ENCODE peak calls at places on chromosomes 6 and 20, in four cellular contexts. One of them, this sample, is unnamed. For H3K4me1, the result is how much of the 10 kb centered on the place peaks cover.

GRCh38 chr6:45445749-45446454 is 68.2 kb upstream of the SUPT3H start:
- DNase-seq in right cardiac atrium: peak
- DNase-seq in neural progenitor cell: no peak
- DNase-seq in uterus: peak
- DNase-seq in this sample: no peak

GRCh38 chr6:145631374-145631773 is 103.9 kb downstream of the EPM2A start:
- DNase-seq in right cardiac atrium: no peak
- DNase-seq in uterus: no peak
- DNase-seq in neural progenitor cell: no peak
- DNase-seq in this sample: no peak

GRCh38 chr6:157860505-157860991 is 37.5 kb downstream of the SNX9 start:
- DNase-seq in right cardiac atrium: no peak
- DNase-seq in uterus: no peak
- DNase-seq in neural progenitor cell: no peak
- DNase-seq in this sample: no peak

GRCh38 chr6:9186148-9186547 is 750.8 kb upstream of the SLC35B3 start:
- DNase-seq in neural progenitor cell: no peak
- DNase-seq in right cardiac atrium: no peak
- DNase-seq in uterus: no peak
- DNase-seq in this sample: no peak

GRCh38 chr6:126788961-126789365 is 329.5 kb upstream of the RSPO3 start:
- DNase-seq in neural progenitor cell: no peak
- DNase-seq in right cardiac atrium: no peak
- DNase-seq in uterus: no peak
- DNase-seq in this sample: no peak

GRCh38 chr20:11377761-11378160 is 539.9 kb upstream of the BTBD3 start:
- DNase-seq in right cardiac atrium: no peak
- DNase-seq in neural progenitor cell: no peak
- DNase-seq in uterus: no peak
- DNase-seq in this sample: no peak

GRCh38 chr6:89797317-89797716 is 22.3 kb downstream of the MDN1 start:
- DNase-seq in neural progenitor cell: no peak
- DNase-seq in right cardiac atrium: no peak
- DNase-seq in uterus: no peak
- DNase-seq in this sample: no peak

GRCh38 chr6:161079566-161080262 is 88.1 kb downstream of the MAP3K4 start:
- DNase-seq in uterus: no peak
- DNase-seq in neural progenitor cell: no peak
- DNase-seq in right cardiac atrium: no peak
- DNase-seq in this sample: no peak

GRCh38 chr20:7463290-7463689 is 477.0 kb downstream of the HAO1 start:
- DNase-seq in neural progenitor cell: no peak
- DNase-seq in uterus: no peak
- DNase-seq in right cardiac atrium: no peak
- DNase-seq in this sample: no peak

GRCh38 chr6:142361765-142362540 is 60.1 kb downstream of the ADGRG6 start:
- DNase-seq in neural progenitor cell: no peak
- DNase-seq in uterus: no peak
- DNase-seq in right cardiac atrium: no peak
- DNase-seq in this sample: no peak

GRCh38 chr6:100404051-100404450 is 60.7 kb downstream of the SIM1 start:
- DNase-seq in uterus: no peak
- DNase-seq in right cardiac atrium: no peak
- DNase-seq in neural progenitor cell: no peak
- DNase-seq in this sample: no peak

GRCh38 chr6:155676346-155676745 is 220.7 kb upstream of the NOX3 start:
- DNase-seq in right cardiac atrium: no peak
- DNase-seq in uterus: no peak
- DNase-seq in neural progenitor cell: no peak
- DNase-seq in this sample: no peak

GRCh38 chr20:8601542-8601912 is 467.4 kb upstream of the PLCB4 start:
- DNase-seq in right cardiac atrium: no peak
- DNase-seq in neural progenitor cell: no peak
- DNase-seq in uterus: no peak
- DNase-seq in this sample: no peak

GRCh38 chr6:6384520-6384919 is 64.1 kb upstream of the F13A1 start:
- DNase-seq in right cardiac atrium: no peak
- DNase-seq in neural progenitor cell: peak
- DNase-seq in uterus: no peak
- DNase-seq in this sample: no peak

GRCh38 chr6:56259682-56260081 is 12.3 kb upstream of the COL21A1 start:
- DNase-seq in right cardiac atrium: no peak
- DNase-seq in uterus: no peak
- DNase-seq in neural progenitor cell: no peak
- DNase-seq in this sample: no peak

GRCh38 chr20:33181482-33182093 is 13.6 kb downstream of the BPIFA2 start:
- DNase-seq in right cardiac atrium: no peak
- DNase-seq in neural progenitor cell: no peak
- DNase-seq in uterus: no peak
- DNase-seq in this sample: no peak

GRCh38 chr6:12290490-12290820 is 294 bp downstream of the EDN1 start:
- DNase-seq in right cardiac atrium: no peak
- DNase-seq in uterus: no peak
- DNase-seq in neural progenitor cell: no peak
- DNase-seq in this sample: no peak

GRCh38 chr20:47444584-47444983 is 57.1 kb upstream of the NCOA3 start:
- DNase-seq in uterus: no peak
- DNase-seq in neural progenitor cell: no peak
- DNase-seq in right cardiac atrium: no peak
- DNase-seq in this sample: no peak

GRCh38 chr6:68333444-68333843 is 301.6 kb upstream of the ADGRB3 start:
- DNase-seq in uterus: no peak
- DNase-seq in neural progenitor cell: no peak
- DNase-seq in right cardiac atrium: no peak
- DNase-seq in this sample: no peak

GRCh38 chr6:160013987-160014868 is 45.3 kb downstream of the IGF2R start:
- DNase-seq in right cardiac atrium: no peak
- DNase-seq in uterus: no peak
- DNase-seq in neural progenitor cell: no peak
- DNase-seq in this sample: no peak

GRCh38 chr6:53369876-53370515 is 21.2 kb upstream of the ELOVL5 start:
- DNase-seq in right cardiac atrium: no peak
- DNase-seq in neural progenitor cell: no peak
- DNase-seq in uterus: no peak
- DNase-seq in this sample: no peak

GRCh38 chr20:10637563-10637962 is 36.2 kb downstream of the JAG1 start:
- DNase-seq in uterus: no peak
- DNase-seq in right cardiac atrium: no peak
- DNase-seq in neural progenitor cell: peak
- DNase-seq in this sample: no peak

GRCh38 chr6:5851261-5851757 is 155.4 kb downstream of the NRN1 start:
- DNase-seq in uterus: no peak
- DNase-seq in right cardiac atrium: peak
- DNase-seq in neural progenitor cell: peak
- DNase-seq in this sample: peak

DNA sequence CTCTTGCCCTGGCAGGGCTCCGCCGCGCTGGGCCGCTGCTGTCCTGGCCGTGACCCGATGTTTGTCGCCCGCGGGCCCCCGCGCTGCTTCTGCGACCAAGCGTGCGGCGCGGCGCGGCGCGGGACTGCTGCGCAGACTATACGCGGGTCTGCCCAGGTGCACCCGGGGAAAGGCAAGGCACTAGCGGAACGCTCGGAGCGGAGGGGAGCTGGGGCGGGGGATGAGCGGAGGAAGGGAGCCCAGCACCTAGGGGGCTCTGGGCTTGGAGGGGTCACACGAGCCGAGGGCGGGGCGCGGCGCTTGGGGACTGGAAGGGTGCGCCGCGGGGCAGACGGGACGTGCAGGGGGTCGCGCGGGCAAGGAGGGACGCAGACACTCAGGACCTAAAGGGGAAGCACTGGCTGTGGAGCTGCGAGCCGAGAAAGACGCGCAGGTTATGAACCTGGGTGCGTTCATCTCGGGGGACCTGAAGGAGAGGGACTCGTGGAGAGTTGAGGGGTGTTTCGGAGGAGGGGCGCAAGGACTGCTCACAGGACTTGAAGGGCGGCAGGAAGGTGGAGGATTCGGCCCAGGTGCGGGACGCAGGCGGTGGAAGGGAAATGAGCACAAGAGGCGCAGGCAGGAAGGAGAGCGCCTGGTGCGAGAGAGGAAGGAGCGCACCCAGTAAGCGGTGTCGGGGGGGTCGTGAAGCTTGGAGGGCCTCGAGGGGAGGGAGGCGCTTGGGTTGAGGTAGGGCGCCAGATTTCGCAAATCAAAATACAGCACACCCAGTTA is 40.8 kb upstream of the ZNFX1 start:
- DNase-seq in neural progenitor cell: peak
- DNase-seq in uterus: no peak
- DNase-seq in right cardiac atrium: peak
- DNase-seq in this sample: no peak
- H3K4me3 ChIP-seq in neural progenitor cell: peak
- H3K4me3 ChIP-seq in uterus: peak
- H3K4me3 ChIP-seq in right cardiac atrium: peak
- H3K4me3 ChIP-seq in this sample: no peak

GRCh38 chr6:15508363-15509330 is 154.2 kb downstream of the DTNBP1 start:
- DNase-seq in right cardiac atrium: peak
- DNase-seq in neural progenitor cell: no peak
- DNase-seq in uterus: no peak
- DNase-seq in this sample: no peak
- H3K27ac ChIP-seq in right cardiac atrium: no peak
- H3K27ac ChIP-seq in neural progenitor cell: no peak
- H3K27ac ChIP-seq in uterus: no peak
- H3K27ac ChIP-seq in this sample: no peak

GRCh38 chr20:49918446-49918845 is 3.1 kb upstream of the SPATA2 start:
- DNase-seq in uterus: no peak
- DNase-seq in neural progenitor cell: no peak
- DNase-seq in right cardiac atrium: no peak
- DNase-seq in this sample: no peak

GRCh38 chr20:49915118-49915379 is 280 bp downstream of the SPATA2 start:
- DNase-seq in right cardiac atrium: no peak
- DNase-seq in uterus: no peak
- DNase-seq in neural progenitor cell: no peak
- DNase-seq in this sample: no peak

GRCh38 chr20:49915380-49916145 is at the start of gene SPATA2:
- DNase-seq in right cardiac atrium: peak
- DNase-seq in uterus: peak
- DNase-seq in neural progenitor cell: peak
- DNase-seq in this sample: peak

GRCh38 chr20:49914310-49915117 is 815 bp downstream of the SPATA2 start:
- DNase-seq in neural progenitor cell: peak
- DNase-seq in uterus: no peak
- DNase-seq in right cardiac atrium: no peak
- DNase-seq in this sample: no peak

DNA sequence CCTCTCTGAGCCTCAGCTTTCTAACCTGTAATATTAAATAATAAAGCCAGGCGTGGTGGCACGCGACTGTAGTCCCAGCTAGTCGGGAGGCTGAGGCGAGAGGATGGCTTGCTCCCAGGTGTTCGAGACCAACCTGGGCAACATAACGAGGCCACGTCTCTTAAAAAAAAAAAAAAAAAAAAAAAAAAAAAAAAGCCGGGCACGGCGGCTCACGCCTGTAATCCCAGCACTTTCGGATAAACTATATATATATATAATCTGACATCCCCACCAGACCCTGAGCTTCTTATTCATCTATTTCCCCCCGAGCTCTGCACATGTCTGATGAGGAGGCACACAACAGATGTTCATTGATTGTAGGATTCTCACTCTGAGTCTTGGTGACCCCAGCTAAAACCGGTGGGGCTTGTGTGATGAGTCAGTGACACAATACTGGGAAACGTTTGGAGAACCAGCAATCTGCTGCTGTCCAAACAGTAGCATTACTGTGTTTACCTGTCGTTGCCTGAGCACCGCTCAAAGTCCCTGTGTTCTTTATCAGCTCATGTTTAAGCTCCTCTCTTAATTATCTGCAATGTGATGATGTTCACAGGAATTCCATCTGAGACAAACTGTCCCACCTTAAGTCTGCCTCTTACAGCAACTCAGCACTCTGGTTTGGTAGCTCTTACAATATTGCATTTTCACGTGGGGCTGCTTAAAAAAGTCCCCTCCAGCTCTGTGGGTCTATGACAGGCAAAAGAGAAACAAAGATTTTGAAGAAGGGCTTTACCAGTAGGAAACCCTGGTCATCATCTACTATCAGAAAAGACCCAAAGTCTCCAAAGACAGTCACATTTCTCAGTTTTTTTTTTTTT is 1.0 kb upstream of the SPATA2 start:
- DNase-seq in right cardiac atrium: no peak
- DNase-seq in uterus: no peak
- DNase-seq in neural progenitor cell: no peak
- DNase-seq in this sample: no peak
- H3K4me1 ChIP-seq in right cardiac atrium: under half
- H3K4me1 ChIP-seq in uterus: under half
- H3K4me1 ChIP-seq in neural progenitor cell: under half
- H3K4me1 ChIP-seq in this sample: under half

GRCh38 chr6:117534974-117535373 is 52.5 kb downstream of the DCBLD1 start:
- DNase-seq in right cardiac atrium: no peak
- DNase-seq in neural progenitor cell: no peak
- DNase-seq in uterus: no peak
- DNase-seq in this sample: no peak

GRCh38 chr6:117531758-117532276 is 49.3 kb downstream of the DCBLD1 start:
- DNase-seq in neural progenitor cell: no peak
- DNase-seq in uterus: no peak
- DNase-seq in right cardiac atrium: no peak
- DNase-seq in this sample: no peak

GRCh38 chr6:117533775-117534174 is 51.3 kb downstream of the DCBLD1 start:
- DNase-seq in uterus: no peak
- DNase-seq in neural progenitor cell: no peak
- DNase-seq in right cardiac atrium: no peak
- DNase-seq in this sample: no peak

GRCh38 chr6:117530467-117531242 is 48.2 kb downstream of the DCBLD1 start:
- DNase-seq in neural progenitor cell: no peak
- DNase-seq in right cardiac atrium: no peak
- DNase-seq in uterus: no peak
- DNase-seq in this sample: no peak

GRCh38 chr6:117531346-117531745 is 48.9 kb downstream of the DCBLD1 start:
- DNase-seq in neural progenitor cell: no peak
- DNase-seq in uterus: no peak
- DNase-seq in right cardiac atrium: no peak
- DNase-seq in this sample: no peak
- H3K4me3 ChIP-seq in neural progenitor cell: no peak
- H3K4me3 ChIP-seq in uterus: no peak
- H3K4me3 ChIP-seq in right cardiac atrium: no peak
- H3K4me3 ChIP-seq in this sample: no peak

GRCh38 chr6:11044712-11045167 is 635 bp upstream of the ELOVL2 start:
- DNase-seq in uterus: no peak
- DNase-seq in right cardiac atrium: no peak
- DNase-seq in neural progenitor cell: no peak
- DNase-seq in this sample: no peak
- H3K27ac ChIP-seq in uterus: no peak
- H3K27ac ChIP-seq in right cardiac atrium: no peak
- H3K27ac ChIP-seq in neural progenitor cell: no peak
- H3K27ac ChIP-seq in this sample: no peak

DNA sequence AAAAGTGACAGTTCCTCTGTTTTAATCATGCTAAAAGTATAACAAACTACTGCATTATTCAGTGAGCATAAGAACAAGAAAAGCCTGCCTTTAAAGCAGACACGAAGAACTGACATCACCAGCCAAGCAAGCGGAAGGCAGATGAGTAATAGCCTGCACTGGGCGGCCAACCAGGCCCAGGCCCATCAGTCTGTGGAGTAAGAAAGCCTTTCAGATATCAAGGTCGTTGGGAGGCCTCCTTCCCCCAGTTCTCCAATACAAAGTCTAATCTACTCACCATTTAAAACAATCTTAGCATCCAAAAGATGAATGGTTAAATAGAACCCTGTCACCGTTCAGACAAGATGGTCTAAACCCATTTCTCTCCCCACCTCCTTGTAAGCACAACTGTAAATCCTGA is 68.2 kb downstream of the ZHX3 start:
- DNase-seq in uterus: peak
- DNase-seq in right cardiac atrium: peak
- DNase-seq in neural progenitor cell: peak
- DNase-seq in this sample: peak
- H3K4me1 ChIP-seq in uterus: under half
- H3K4me1 ChIP-seq in right cardiac atrium: under half
- H3K4me1 ChIP-seq in neural progenitor cell: under half
- H3K4me1 ChIP-seq in this sample: under half